ENCODE peak calls at places on chromosomes 5 and 9, in eight cellular contexts. Q, N, W, B, T, H, V and L are unnamed samples.

GRCh38 chr5:16803831-16804230 is 132.3 kb downstream of the MYO10 start:
- DNase-seq in Q (no peak), N (no peak), W (no peak), B (no peak), T (no peak), H (no peak), V (no peak), L (no peak)

GRCh38 chr5:13248236-13248635 is 696.3 kb downstream of the DNAH5 start:
- DNase-seq in Q (no peak), N (no peak), W (peak; percentile 9), B (no peak), T (no peak), H (no peak), V (no peak), L (no peak)

GRCh38 chr9:136093995-136094881 is 851 bp downstream of the NACC2 start:
- DNase-seq in Q (peak; percentile 66), N (peak; percentile 51), W (peak; percentile 54), B (peak; percentile 88), T (peak; percentile 92), H (peak; percentile 31), V (peak; percentile 51), L (peak; percentile 50)

GRCh38 chr5:160968480-160968879 is 116.5 kb upstream of the ATP10B start:
- DNase-seq in Q (no peak), N (no peak), W (no peak), B (no peak), T (no peak), H (no peak), V (no peak), L (no peak)

GRCh38 chr9:129506892-129507291 is 114.0 kb downstream of the C9orf50 start:
- DNase-seq in Q (no peak), N (peak; percentile 66), W (peak; percentile 70), B (no peak), T (peak; percentile 58), H (peak; percentile 48), V (no peak), L (no peak)

GRCh38 chr5:20572560-20572959 is 584.6 kb upstream of the CDH18 start:
- DNase-seq in Q (no peak), N (peak; percentile 88), W (peak; percentile 87), B (no peak), T (no peak), H (peak; percentile 15), V (no peak), L (no peak)

GRCh38 chr5:78269088-78269703 is 25.3 kb downstream of the AP3B1 start:
- DNase-seq in Q (no peak), N (peak; percentile 40), W (peak; percentile 36), B (no peak), T (no peak), H (peak; percentile 12), V (no peak), L (peak; percentile 15)

GRCh38 chr9:128895556-128895955 is 13.6 kb downstream of the LRRC8A start:
- DNase-seq in Q (no peak), N (no peak), W (no peak), B (no peak), T (no peak), H (no peak), V (no peak), L (peak; percentile 56)

GRCh38 chr9:116543731-116544400 is 143.2 kb upstream of the TRIM32 start:
- DNase-seq in Q (no peak), N (peak; percentile 65), W (peak; percentile 72), B (peak; percentile 66), T (no peak), H (peak; percentile 78), V (no peak), L (peak; percentile 86)

GRCh38 chr9:706606-707451 is 134.7 kb upstream of the DMRT1 start:
- DNase-seq in Q (peak; percentile 49), N (peak; percentile 68), W (peak; percentile 70), B (peak; percentile 62), T (peak; percentile 91), H (peak; percentile 75), V (peak; percentile 52), L (peak; percentile 65)

GRCh38 chr5:74316064-74316586 is 324.4 kb downstream of the ENC1 start:
- DNase-seq in Q (no peak), N (peak; percentile 83), W (peak; percentile 92), B (no peak), T (peak; percentile 72), H (peak; percentile 98), V (no peak), L (peak; percentile 92)

GRCh38 chr9:98523231-98523901 is 185.4 kb downstream of the GABBR2 start:
- DNase-seq in Q (no peak), N (peak; percentile 45), W (peak; percentile 77), B (no peak), T (no peak), H (peak; percentile 62), V (no peak), L (peak; percentile 28)

GRCh38 chr5:7856855-7857254 is 5.9 kb upstream of the CFAP90 start:
- DNase-seq in Q (no peak), N (peak; percentile 47), W (peak; percentile 64), B (no peak), T (no peak), H (peak; percentile 28), V (no peak), L (peak; percentile 32)

GRCh38 chr5:175889910-175890684 is 18.7 kb downstream of the CPLX2 start:
- DNase-seq in Q (no peak), N (no peak), W (no peak), B (no peak), T (no peak), H (peak; percentile 17), V (no peak), L (no peak)

GRCh38 chr9:136784997-136785361 is 6.2 kb upstream of the TMEM141 start:
- DNase-seq in Q (no peak), N (no peak), W (no peak), B (no peak), T (peak; percentile 31), H (no peak), V (no peak), L (no peak)

GRCh38 chr5:72018158-72018803 is 89.0 kb upstream of the MAP1B start:
- DNase-seq in Q (peak; percentile 89), N (peak; percentile 66), W (peak; percentile 70), B (peak; percentile 30), T (no peak), H (peak; percentile 58), V (no peak), L (peak; percentile 73)

GRCh38 chr5:128591598-128592455 is 53.8 kb upstream of the FBN2 start:
- DNase-seq in Q (no peak), N (no peak), W (no peak), B (no peak), T (no peak), H (no peak), V (no peak), L (no peak)

GRCh38 chr5:128586848-128587247 is 48.8 kb upstream of the FBN2 start:
- DNase-seq in Q (no peak), N (peak; percentile 51), W (no peak), B (no peak), T (no peak), H (peak; percentile 43), V (no peak), L (peak; percentile 21)

GRCh38 chr5:128587275-128587674 is 49.2 kb upstream of the FBN2 start:
- DNase-seq in Q (no peak), N (no peak), W (no peak), B (no peak), T (no peak), H (no peak), V (no peak), L (no peak)
- TF ChIP-seq CTCF in Q (no peak), N (no peak), W (no peak), B (no peak), T (no peak), H (no peak), V (no peak), L (no peak)

GRCh38 chr5:76050131-76050530 is 33.1 kb upstream of the SV2C start:
- DNase-seq in Q (no peak), N (no peak), W (no peak), B (no peak), T (no peak), H (no peak), V (no peak), L (no peak)
- H3K4me3 ChIP-seq in Q (no peak overlapping the region), N (no peak overlapping the region), W (no peak overlapping the region), B (no peak overlapping the region), T (no peak overlapping the region), H (no peak overlapping the region), V (no peak overlapping the region), L (no peak overlapping the region)

GRCh38 chr9:88920645-88921044 is 70.6 kb upstream of the S1PR3 start:
- DNase-seq in Q (no peak), N (no peak), W (no peak), B (no peak), T (no peak), H (no peak), V (no peak), L (no peak)
- TF ChIP-seq CTCF in Q (no peak), N (no peak), W (no peak), B (no peak), T (no peak), H (no peak), V (no peak), L (no peak)

DNA sequence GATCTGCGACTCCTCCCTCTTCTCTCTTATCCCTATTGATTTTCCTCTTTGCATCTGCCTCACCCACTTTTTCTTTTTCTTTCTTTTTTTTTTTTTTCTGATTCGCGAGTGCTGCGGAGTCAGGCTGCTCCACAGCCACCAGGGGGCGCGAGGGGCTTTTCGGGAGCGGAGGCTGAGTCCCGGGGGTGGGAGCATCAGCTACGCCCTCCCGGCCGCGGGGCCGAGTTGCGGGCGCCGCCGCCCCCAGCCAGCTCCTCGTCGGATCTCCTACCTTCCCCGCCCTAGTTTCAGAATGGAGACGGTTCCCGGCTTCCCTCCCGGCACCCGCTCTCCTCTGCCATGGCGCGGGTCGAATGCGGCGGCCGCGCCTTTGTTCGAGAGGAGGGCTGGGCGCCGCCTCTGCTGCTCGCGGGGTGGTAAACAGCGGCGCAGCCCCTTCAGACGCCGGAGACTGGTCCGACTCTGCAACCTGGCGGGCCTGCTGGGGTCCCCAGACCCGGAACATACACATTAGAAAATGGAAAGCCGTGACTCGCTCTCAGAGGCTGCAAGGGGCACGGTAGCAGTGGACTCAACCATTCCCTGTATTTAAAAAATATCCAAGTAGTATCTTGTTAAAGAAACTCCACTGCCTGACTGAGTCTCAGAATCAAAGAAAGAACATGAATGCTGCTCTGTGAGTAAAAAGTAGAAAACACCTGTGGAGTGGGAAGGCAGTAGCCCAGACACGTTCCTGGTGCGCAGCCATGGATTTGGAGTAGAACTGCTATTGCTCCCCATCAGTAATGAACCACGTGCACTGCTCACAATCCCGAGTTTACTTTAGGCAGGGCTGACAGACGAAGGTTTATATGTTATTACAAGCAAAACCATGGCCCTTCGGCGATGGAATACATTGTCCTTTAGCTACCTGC is 55.7 kb downstream of the DPYSL3 start:
- DNase-seq in Q (peak; percentile 83), N (peak; percentile 90), W (peak; percentile 91), B (peak; percentile 87), T (peak; percentile 89), H (peak; percentile 85), V (peak; percentile 73), L (peak; percentile 79)
- H3K4me3 ChIP-seq in Q (no peak overlapping the region), N (peak overlapping the region; percentile 77), W (peak overlapping the region; percentile 80), B (peak overlapping the region; percentile 77), T (peak overlapping the region; percentile 51), H (peak overlapping the region; percentile 96), V (peak overlapping the region; percentile 58), L (peak overlapping the region; percentile 79)